ENCODE peak calls at places on chromosomes 12 and 14, in ten cellular contexts. One of them, this sample, is unnamed.

GRCh38 chr12:52903855-52904508 is 894 bp downstream of the KRT8 start:
- DNase-seq in left ventricle myocardium inferior: peak
- DNase-seq in stimulated activated CD8-positive, alpha-beta memory T cell treated with anti-CD3 and anti-CD28 coated beads, Interleukin-2, amount 100 ng/mL, for 1 hour: no peak
- DNase-seq in transverse colon: no peak
- DNase-seq in activated CD4-positive, alpha-beta T cell treated with anti-CD3 and anti-CD28 coated beads for 4 hours: peak
- DNase-seq in neural crest cell: peak
- DNase-seq in activated naive CD4-positive, alpha-beta T cell: peak
- DNase-seq in NCI-H460: no peak
- DNase-seq in cardiac muscle cell: peak
- DNase-seq in activated gamma-delta T cell treated with Interleukin-2 at 50 U/mL for 16 hours: peak
- DNase-seq in this sample: peak

GRCh38 chr14:23567186-23568020 is at the start of gene AP1G2:
- DNase-seq in left ventricle myocardium inferior: peak
- DNase-seq in activated naive CD4-positive, alpha-beta T cell: peak
- DNase-seq in activated CD4-positive, alpha-beta T cell treated with anti-CD3 and anti-CD28 coated beads for 4 hours: peak
- DNase-seq in cardiac muscle cell: peak
- DNase-seq in stimulated activated CD8-positive, alpha-beta memory T cell treated with anti-CD3 and anti-CD28 coated beads, Interleukin-2, amount 100 ng/mL, for 1 hour: peak
- DNase-seq in activated gamma-delta T cell treated with Interleukin-2 at 50 U/mL for 16 hours: peak
- DNase-seq in neural crest cell: peak
- DNase-seq in transverse colon: peak
- DNase-seq in NCI-H460: peak
- DNase-seq in this sample: no peak

GRCh38 chr12:48773686-48774085 is 15.2 kb downstream of the ADCY6 start:
- DNase-seq in cardiac muscle cell: no peak
- DNase-seq in activated gamma-delta T cell treated with Interleukin-2 at 50 U/mL for 16 hours: no peak
- DNase-seq in activated CD4-positive, alpha-beta T cell treated with anti-CD3 and anti-CD28 coated beads for 4 hours: no peak
- DNase-seq in left ventricle myocardium inferior: no peak
- DNase-seq in stimulated activated CD8-positive, alpha-beta memory T cell treated with anti-CD3 and anti-CD28 coated beads, Interleukin-2, amount 100 ng/mL, for 1 hour: no peak
- DNase-seq in NCI-H460: no peak
- DNase-seq in neural crest cell: no peak
- DNase-seq in activated naive CD4-positive, alpha-beta T cell: no peak
- DNase-seq in transverse colon: no peak
- DNase-seq in this sample: no peak

GRCh38 chr12:120100630-120101029 is 15.9 kb downstream of the RAB35 start:
- DNase-seq in cardiac muscle cell: no peak
- DNase-seq in transverse colon: peak
- DNase-seq in activated CD4-positive, alpha-beta T cell treated with anti-CD3 and anti-CD28 coated beads for 4 hours: no peak
- DNase-seq in stimulated activated CD8-positive, alpha-beta memory T cell treated with anti-CD3 and anti-CD28 coated beads, Interleukin-2, amount 100 ng/mL, for 1 hour: no peak
- DNase-seq in neural crest cell: no peak
- DNase-seq in activated gamma-delta T cell treated with Interleukin-2 at 50 U/mL for 16 hours: no peak
- DNase-seq in NCI-H460: no peak
- DNase-seq in left ventricle myocardium inferior: peak
- DNase-seq in activated naive CD4-positive, alpha-beta T cell: no peak
- DNase-seq in this sample: no peak

GRCh38 chr12:115233891-115234543 is 550.0 kb upstream of the TBX3 start:
- DNase-seq in activated gamma-delta T cell treated with Interleukin-2 at 50 U/mL for 16 hours: no peak
- DNase-seq in transverse colon: no peak
- DNase-seq in activated naive CD4-positive, alpha-beta T cell: no peak
- DNase-seq in cardiac muscle cell: peak
- DNase-seq in left ventricle myocardium inferior: no peak
- DNase-seq in neural crest cell: no peak
- DNase-seq in NCI-H460: no peak
- DNase-seq in stimulated activated CD8-positive, alpha-beta memory T cell treated with anti-CD3 and anti-CD28 coated beads, Interleukin-2, amount 100 ng/mL, for 1 hour: no peak
- DNase-seq in activated CD4-positive, alpha-beta T cell treated with anti-CD3 and anti-CD28 coated beads for 4 hours: no peak
- DNase-seq in this sample: no peak

GRCh38 chr12:115517913-115518312 is 759.6 kb downstream of the MED13L start:
- DNase-seq in neural crest cell: no peak
- DNase-seq in activated CD4-positive, alpha-beta T cell treated with anti-CD3 and anti-CD28 coated beads for 4 hours: no peak
- DNase-seq in activated naive CD4-positive, alpha-beta T cell: no peak
- DNase-seq in stimulated activated CD8-positive, alpha-beta memory T cell treated with anti-CD3 and anti-CD28 coated beads, Interleukin-2, amount 100 ng/mL, for 1 hour: no peak
- DNase-seq in activated gamma-delta T cell treated with Interleukin-2 at 50 U/mL for 16 hours: no peak
- DNase-seq in NCI-H460: no peak
- DNase-seq in left ventricle myocardium inferior: no peak
- DNase-seq in cardiac muscle cell: no peak
- DNase-seq in transverse colon: no peak
- DNase-seq in this sample: no peak

GRCh38 chr14:92451755-92452154 is 61.8 kb upstream of the RIN3 start:
- DNase-seq in left ventricle myocardium inferior: no peak
- DNase-seq in activated gamma-delta T cell treated with Interleukin-2 at 50 U/mL for 16 hours: no peak
- DNase-seq in transverse colon: no peak
- DNase-seq in activated CD4-positive, alpha-beta T cell treated with anti-CD3 and anti-CD28 coated beads for 4 hours: no peak
- DNase-seq in activated naive CD4-positive, alpha-beta T cell: no peak
- DNase-seq in NCI-H460: no peak
- DNase-seq in neural crest cell: no peak
- DNase-seq in stimulated activated CD8-positive, alpha-beta memory T cell treated with anti-CD3 and anti-CD28 coated beads, Interleukin-2, amount 100 ng/mL, for 1 hour: no peak
- DNase-seq in cardiac muscle cell: no peak
- DNase-seq in this sample: no peak

GRCh38 chr14:99598774-99599173 is 5.2 kb downstream of the CCDC85C start:
- DNase-seq in NCI-H460: no peak
- DNase-seq in activated naive CD4-positive, alpha-beta T cell: no peak
- DNase-seq in left ventricle myocardium inferior: no peak
- DNase-seq in activated gamma-delta T cell treated with Interleukin-2 at 50 U/mL for 16 hours: no peak
- DNase-seq in transverse colon: no peak
- DNase-seq in cardiac muscle cell: no peak
- DNase-seq in activated CD4-positive, alpha-beta T cell treated with anti-CD3 and anti-CD28 coated beads for 4 hours: no peak
- DNase-seq in neural crest cell: no peak
- DNase-seq in stimulated activated CD8-positive, alpha-beta memory T cell treated with anti-CD3 and anti-CD28 coated beads, Interleukin-2, amount 100 ng/mL, for 1 hour: no peak
- DNase-seq in this sample: no peak

GRCh38 chr12:92961949-92962348 is 32.9 kb upstream of the EEA1 start:
- DNase-seq in cardiac muscle cell: no peak
- DNase-seq in NCI-H460: no peak
- DNase-seq in activated gamma-delta T cell treated with Interleukin-2 at 50 U/mL for 16 hours: no peak
- DNase-seq in activated naive CD4-positive, alpha-beta T cell: no peak
- DNase-seq in stimulated activated CD8-positive, alpha-beta memory T cell treated with anti-CD3 and anti-CD28 coated beads, Interleukin-2, amount 100 ng/mL, for 1 hour: no peak
- DNase-seq in activated CD4-positive, alpha-beta T cell treated with anti-CD3 and anti-CD28 coated beads for 4 hours: no peak
- DNase-seq in left ventricle myocardium inferior: no peak
- DNase-seq in transverse colon: no peak
- DNase-seq in neural crest cell: no peak
- DNase-seq in this sample: peak

GRCh38 chr14:81400852-81401251 is 728 bp upstream of the STON2 start:
- DNase-seq in neural crest cell: no peak
- DNase-seq in transverse colon: peak
- DNase-seq in left ventricle myocardium inferior: no peak
- DNase-seq in activated naive CD4-positive, alpha-beta T cell: no peak
- DNase-seq in stimulated activated CD8-positive, alpha-beta memory T cell treated with anti-CD3 and anti-CD28 coated beads, Interleukin-2, amount 100 ng/mL, for 1 hour: no peak
- DNase-seq in activated gamma-delta T cell treated with Interleukin-2 at 50 U/mL for 16 hours: no peak
- DNase-seq in cardiac muscle cell: no peak
- DNase-seq in NCI-H460: peak
- DNase-seq in activated CD4-positive, alpha-beta T cell treated with anti-CD3 and anti-CD28 coated beads for 4 hours: no peak
- DNase-seq in this sample: peak

GRCh38 chr12:26370098-26370497 is 174.7 kb downstream of the SSPN start:
- DNase-seq in stimulated activated CD8-positive, alpha-beta memory T cell treated with anti-CD3 and anti-CD28 coated beads, Interleukin-2, amount 100 ng/mL, for 1 hour: no peak
- DNase-seq in transverse colon: no peak
- DNase-seq in cardiac muscle cell: no peak
- DNase-seq in activated gamma-delta T cell treated with Interleukin-2 at 50 U/mL for 16 hours: no peak
- DNase-seq in neural crest cell: no peak
- DNase-seq in activated naive CD4-positive, alpha-beta T cell: no peak
- DNase-seq in left ventricle myocardium inferior: no peak
- DNase-seq in NCI-H460: no peak
- DNase-seq in activated CD4-positive, alpha-beta T cell treated with anti-CD3 and anti-CD28 coated beads for 4 hours: no peak
- DNase-seq in this sample: no peak

GRCh38 chr12:116411977-116412376 is 134.5 kb upstream of the MED13L start:
- DNase-seq in transverse colon: no peak
- DNase-seq in left ventricle myocardium inferior: no peak
- DNase-seq in NCI-H460: no peak
- DNase-seq in activated CD4-positive, alpha-beta T cell treated with anti-CD3 and anti-CD28 coated beads for 4 hours: no peak
- DNase-seq in cardiac muscle cell: no peak
- DNase-seq in activated gamma-delta T cell treated with Interleukin-2 at 50 U/mL for 16 hours: no peak
- DNase-seq in activated naive CD4-positive, alpha-beta T cell: no peak
- DNase-seq in neural crest cell: no peak
- DNase-seq in stimulated activated CD8-positive, alpha-beta memory T cell treated with anti-CD3 and anti-CD28 coated beads, Interleukin-2, amount 100 ng/mL, for 1 hour: no peak
- DNase-seq in this sample: no peak

GRCh38 chr14:51534623-51535022 is 117.1 kb upstream of the FRMD6 start:
- DNase-seq in NCI-H460: no peak
- DNase-seq in cardiac muscle cell: no peak
- DNase-seq in neural crest cell: no peak
- DNase-seq in left ventricle myocardium inferior: no peak
- DNase-seq in stimulated activated CD8-positive, alpha-beta memory T cell treated with anti-CD3 and anti-CD28 coated beads, Interleukin-2, amount 100 ng/mL, for 1 hour: no peak
- DNase-seq in activated gamma-delta T cell treated with Interleukin-2 at 50 U/mL for 16 hours: no peak
- DNase-seq in transverse colon: no peak
- DNase-seq in activated CD4-positive, alpha-beta T cell treated with anti-CD3 and anti-CD28 coated beads for 4 hours: no peak
- DNase-seq in activated naive CD4-positive, alpha-beta T cell: no peak
- DNase-seq in this sample: peak

GRCh38 chr14:104794641-104795467 is 694 bp downstream of the AKT1 start:
- DNase-seq in NCI-H460: no peak
- DNase-seq in activated naive CD4-positive, alpha-beta T cell: no peak
- DNase-seq in activated gamma-delta T cell treated with Interleukin-2 at 50 U/mL for 16 hours: no peak
- DNase-seq in activated CD4-positive, alpha-beta T cell treated with anti-CD3 and anti-CD28 coated beads for 4 hours: no peak
- DNase-seq in stimulated activated CD8-positive, alpha-beta memory T cell treated with anti-CD3 and anti-CD28 coated beads, Interleukin-2, amount 100 ng/mL, for 1 hour: no peak
- DNase-seq in left ventricle myocardium inferior: no peak
- DNase-seq in neural crest cell: no peak
- DNase-seq in transverse colon: peak
- DNase-seq in cardiac muscle cell: peak
- DNase-seq in this sample: peak

GRCh38 chr12:84727964-84728363 is 184.6 kb downstream of the SLC6A15 start:
- DNase-seq in left ventricle myocardium inferior: no peak
- DNase-seq in cardiac muscle cell: peak
- DNase-seq in activated naive CD4-positive, alpha-beta T cell: no peak
- DNase-seq in stimulated activated CD8-positive, alpha-beta memory T cell treated with anti-CD3 and anti-CD28 coated beads, Interleukin-2, amount 100 ng/mL, for 1 hour: no peak
- DNase-seq in transverse colon: no peak
- DNase-seq in activated gamma-delta T cell treated with Interleukin-2 at 50 U/mL for 16 hours: no peak
- DNase-seq in neural crest cell: no peak
- DNase-seq in activated CD4-positive, alpha-beta T cell treated with anti-CD3 and anti-CD28 coated beads for 4 hours: no peak
- DNase-seq in NCI-H460: no peak
- DNase-seq in this sample: peak

GRCh38 chr14:72738181-72738611 is 155.7 kb downstream of the DPF3 start:
- DNase-seq in left ventricle myocardium inferior: no peak
- DNase-seq in activated gamma-delta T cell treated with Interleukin-2 at 50 U/mL for 16 hours: no peak
- DNase-seq in stimulated activated CD8-positive, alpha-beta memory T cell treated with anti-CD3 and anti-CD28 coated beads, Interleukin-2, amount 100 ng/mL, for 1 hour: no peak
- DNase-seq in NCI-H460: no peak
- DNase-seq in transverse colon: no peak
- DNase-seq in activated naive CD4-positive, alpha-beta T cell: no peak
- DNase-seq in cardiac muscle cell: no peak
- DNase-seq in neural crest cell: no peak
- DNase-seq in activated CD4-positive, alpha-beta T cell treated with anti-CD3 and anti-CD28 coated beads for 4 hours: no peak
- DNase-seq in this sample: no peak

GRCh38 chr12:12563529-12563928 is 866 bp upstream of the DUSP16 start:
- DNase-seq in left ventricle myocardium inferior: no peak
- DNase-seq in activated gamma-delta T cell treated with Interleukin-2 at 50 U/mL for 16 hours: no peak
- DNase-seq in neural crest cell: no peak
- DNase-seq in transverse colon: no peak
- DNase-seq in activated naive CD4-positive, alpha-beta T cell: no peak
- DNase-seq in activated CD4-positive, alpha-beta T cell treated with anti-CD3 and anti-CD28 coated beads for 4 hours: no peak
- DNase-seq in cardiac muscle cell: peak
- DNase-seq in stimulated activated CD8-positive, alpha-beta memory T cell treated with anti-CD3 and anti-CD28 coated beads, Interleukin-2, amount 100 ng/mL, for 1 hour: no peak
- DNase-seq in NCI-H460: no peak
- DNase-seq in this sample: peak

GRCh38 chr14:73887116-73887490 is 444 bp downstream of the ZNF410 start:
- DNase-seq in NCI-H460: no peak
- DNase-seq in activated gamma-delta T cell treated with Interleukin-2 at 50 U/mL for 16 hours: peak
- DNase-seq in neural crest cell: no peak
- DNase-seq in activated naive CD4-positive, alpha-beta T cell: peak
- DNase-seq in left ventricle myocardium inferior: no peak
- DNase-seq in activated CD4-positive, alpha-beta T cell treated with anti-CD3 and anti-CD28 coated beads for 4 hours: no peak
- DNase-seq in stimulated activated CD8-positive, alpha-beta memory T cell treated with anti-CD3 and anti-CD28 coated beads, Interleukin-2, amount 100 ng/mL, for 1 hour: no peak
- DNase-seq in transverse colon: no peak
- DNase-seq in cardiac muscle cell: peak
- DNase-seq in this sample: no peak

GRCh38 chr14:68627050-68627867 is 165.6 kb downstream of the ZFP36L1 start:
- DNase-seq in activated naive CD4-positive, alpha-beta T cell: no peak
- DNase-seq in cardiac muscle cell: no peak
- DNase-seq in NCI-H460: no peak
- DNase-seq in left ventricle myocardium inferior: no peak
- DNase-seq in stimulated activated CD8-positive, alpha-beta memory T cell treated with anti-CD3 and anti-CD28 coated beads, Interleukin-2, amount 100 ng/mL, for 1 hour: no peak
- DNase-seq in neural crest cell: no peak
- DNase-seq in activated CD4-positive, alpha-beta T cell treated with anti-CD3 and anti-CD28 coated beads for 4 hours: no peak
- DNase-seq in transverse colon: no peak
- DNase-seq in activated gamma-delta T cell treated with Interleukin-2 at 50 U/mL for 16 hours: no peak
- DNase-seq in this sample: no peak

GRCh38 chr14:88750413-88750812 is 42.3 kb downstream of the EML5 start:
- DNase-seq in left ventricle myocardium inferior: no peak
- DNase-seq in stimulated activated CD8-positive, alpha-beta memory T cell treated with anti-CD3 and anti-CD28 coated beads, Interleukin-2, amount 100 ng/mL, for 1 hour: no peak
- DNase-seq in activated CD4-positive, alpha-beta T cell treated with anti-CD3 and anti-CD28 coated beads for 4 hours: no peak
- DNase-seq in activated naive CD4-positive, alpha-beta T cell: no peak
- DNase-seq in activated gamma-delta T cell treated with Interleukin-2 at 50 U/mL for 16 hours: no peak
- DNase-seq in transverse colon: no peak
- DNase-seq in cardiac muscle cell: no peak
- DNase-seq in neural crest cell: no peak
- DNase-seq in NCI-H460: no peak
- DNase-seq in this sample: no peak

GRCh38 chr14:57760891-57761290 is 105.0 kb downstream of the SLC35F4 start:
- DNase-seq in NCI-H460: no peak
- DNase-seq in left ventricle myocardium inferior: no peak
- DNase-seq in activated CD4-positive, alpha-beta T cell treated with anti-CD3 and anti-CD28 coated beads for 4 hours: no peak
- DNase-seq in cardiac muscle cell: no peak
- DNase-seq in activated naive CD4-positive, alpha-beta T cell: no peak
- DNase-seq in activated gamma-delta T cell treated with Interleukin-2 at 50 U/mL for 16 hours: no peak
- DNase-seq in transverse colon: no peak
- DNase-seq in stimulated activated CD8-positive, alpha-beta memory T cell treated with anti-CD3 and anti-CD28 coated beads, Interleukin-2, amount 100 ng/mL, for 1 hour: no peak
- DNase-seq in neural crest cell: no peak
- DNase-seq in this sample: peak

GRCh38 chr12:77324763-77325468 is 259.5 kb upstream of the E2F7 start:
- DNase-seq in transverse colon: peak
- DNase-seq in activated gamma-delta T cell treated with Interleukin-2 at 50 U/mL for 16 hours: no peak
- DNase-seq in cardiac muscle cell: peak
- DNase-seq in neural crest cell: peak
- DNase-seq in left ventricle myocardium inferior: peak
- DNase-seq in stimulated activated CD8-positive, alpha-beta memory T cell treated with anti-CD3 and anti-CD28 coated beads, Interleukin-2, amount 100 ng/mL, for 1 hour: no peak
- DNase-seq in activated CD4-positive, alpha-beta T cell treated with anti-CD3 and anti-CD28 coated beads for 4 hours: no peak
- DNase-seq in NCI-H460: peak
- DNase-seq in activated naive CD4-positive, alpha-beta T cell: no peak
- DNase-seq in this sample: peak

GRCh38 chr12:29572938-29573337 is 75.5 kb upstream of the OVCH1 start:
- DNase-seq in neural crest cell: no peak
- DNase-seq in NCI-H460: no peak
- DNase-seq in activated naive CD4-positive, alpha-beta T cell: no peak
- DNase-seq in stimulated activated CD8-positive, alpha-beta memory T cell treated with anti-CD3 and anti-CD28 coated beads, Interleukin-2, amount 100 ng/mL, for 1 hour: no peak
- DNase-seq in cardiac muscle cell: peak
- DNase-seq in activated gamma-delta T cell treated with Interleukin-2 at 50 U/mL for 16 hours: no peak
- DNase-seq in left ventricle myocardium inferior: no peak
- DNase-seq in transverse colon: no peak
- DNase-seq in activated CD4-positive, alpha-beta T cell treated with anti-CD3 and anti-CD28 coated beads for 4 hours: no peak
- DNase-seq in this sample: no peak